ENCODE peak calls at places on chromosomes 4 and X, in ten cellular contexts. M, X, I, K, H, B, G, L, W and E are unnamed samples.

GRCh38 chrX:137427061-137427778 is 138.7 kb upstream of the ZIC3 start:
- DNase-seq in M (no peak), X (no peak), I (no peak), K (no peak), H (no peak), B (no peak), G (no peak), L (no peak), W (no peak), E (peak; percentile 10)

GRCh38 chr4:75168548-75168947 is 235.6 kb downstream of the PARM1 start:
- DNase-seq in M (no peak), X (no peak), I (no peak), K (no peak), H (no peak), B (no peak), G (no peak), L (no peak), W (no peak), E (no peak)

GRCh38 chr4:142267101-142267500 is 579.0 kb downstream of the INPP4B start:
- DNase-seq in M (no peak), X (no peak), I (no peak), K (no peak), H (no peak), B (no peak), G (no peak), L (no peak), W (no peak), E (no peak)

GRCh38 chrX:38770152-38770551 is 31.1 kb upstream of the MID1IP1 start:
- DNase-seq in M (no peak), X (no peak), I (no peak), K (no peak), H (no peak), B (no peak), G (no peak), L (no peak), W (no peak), E (no peak)

GRCh38 chr4:146243141-146243882 is 29.0 kb downstream of the REELD1 start:
- DNase-seq in M (peak; percentile 57), X (peak; percentile 87), I (no peak), K (no peak), H (no peak), B (no peak), G (peak; percentile 84), L (peak; percentile 84), W (no peak), E (peak; percentile 90)

GRCh38 chr4:119736559-119736958 is 108.0 kb upstream of the PDE5A start:
- DNase-seq in M (no peak), X (no peak), I (no peak), K (no peak), H (peak; percentile 77), B (no peak), G (no peak), L (no peak), W (no peak), E (no peak)

GRCh38 chrX:40424259-40424658 is 156.5 kb upstream of the ATP6AP2 start:
- DNase-seq in M (no peak), X (no peak), I (no peak), K (no peak), H (no peak), B (no peak), G (no peak), L (no peak), W (no peak), E (no peak)

GRCh38 chr4:113445286-113445685 is 316.3 kb downstream of the CAMK2D start:
- DNase-seq in M (no peak), X (no peak), I (peak; percentile 78), K (no peak), H (peak; percentile 98), B (no peak), G (no peak), L (no peak), W (peak; percentile 39), E (no peak)

GRCh38 chr4:137655286-137655685 is 123.0 kb upstream of the PCDH18 start:
- DNase-seq in M (no peak), X (no peak), I (no peak), K (no peak), H (no peak), B (no peak), G (no peak), L (no peak), W (no peak), E (no peak)

GRCh38 chr4:123449780-123450179 is 53.2 kb downstream of the SPRY1 start:
- DNase-seq in M (no peak), X (no peak), I (no peak), K (peak; percentile 53), H (peak; percentile 71), B (no peak), G (no peak), L (no peak), W (peak; percentile 92), E (no peak)

GRCh38 chr4:161457311-161457710 is 706.5 kb downstream of the FSTL5 start:
- DNase-seq in M (no peak), X (no peak), I (no peak), K (no peak), H (no peak), B (no peak), G (no peak), L (no peak), W (no peak), E (no peak)

GRCh38 chrX:8748855-8749254 is 16.9 kb upstream of the ANOS1 start:
- DNase-seq in M (no peak), X (no peak), I (no peak), K (no peak), H (peak; percentile 50), B (no peak), G (no peak), L (no peak), W (peak; percentile 47), E (no peak)

GRCh38 chr4:170990989-170991589 is 822.1 kb upstream of the GALNTL6 start:
- DNase-seq in M (no peak), X (no peak), I (no peak), K (peak; percentile 6), H (peak; percentile 1), B (no peak), G (no peak), L (no peak), W (peak; percentile 88), E (no peak)